ENCODE peak calls at places on chromosomes 4 and X, in four cellular contexts. Z is DMS53; W is CD4-positive, CD25-positive, alpha-beta regulatory T cell; E is T-cell. Q is an unnamed sample.
A peak's percentile ranks its signal among the peaks of the same experiment; 100 is the strongest.

GRCh38 chr4:82891728-82892466 is 944 bp upstream of the SEC31A start:
- DNase-seq in E (no peak), W (no peak), Z (peak; percentile 43), Q (no peak)

GRCh38 chr4:169583563-169583962 is 28.8 kb downstream of the NEK1 start:
- DNase-seq in W (no peak), E (no peak), Z (no peak), Q (no peak)

GRCh38 chr4:189917161-189917891 is 23.3 kb upstream of the FRG1 start:
- DNase-seq in W (no peak), E (no peak), Z (no peak), Q (no peak)

GRCh38 chrX:19334945-19335626 is 8.6 kb upstream of the PDHA1 start:
- DNase-seq in E (no peak), Z (peak; percentile 95), W (peak; percentile 75), Q (no peak)

GRCh38 chr4:113784497-113785254 is 23.1 kb upstream of the CAMK2D start:
- DNase-seq in W (no peak), E (no peak), Z (no peak), Q (no peak)

GRCh38 chr4:42083816-42084215 is 68.6 kb downstream of the BEND4 start:
- DNase-seq in Z (no peak), E (no peak), W (no peak), Q (no peak)

GRCh38 chr4:185846550-185847210 is 34.7 kb upstream of the SORBS2 start:
- DNase-seq in E (no peak), W (no peak), Z (no peak), Q (no peak)

GRCh38 chr4:87419578-87420249 is 2.7 kb upstream of the NUDT9 start:
- DNase-seq in W (no peak), E (no peak), Z (peak; percentile 58), Q (no peak)

GRCh38 chr4:2243682-2244380 is 1.9 kb upstream of the HAUS3 start:
- DNase-seq in E (no peak), W (no peak), Z (peak; percentile 52), Q (no peak)

GRCh38 chrX:85244411-85245210 is 820 bp downstream of the ZNF711 start:
- DNase-seq in Z (peak; percentile 59), E (no peak), W (peak; percentile 2), Q (peak; percentile 0)

GRCh38 chr4:56164921-56165320 is 216.2 kb downstream of the CEP135 start:
- DNase-seq in E (no peak), W (no peak), Z (no peak), Q (no peak)

GRCh38 chr4:76426272-76426671 is 5.3 kb upstream of the CCDC158 start:
- DNase-seq in E (no peak), Z (peak; percentile 20), W (no peak), Q (no peak)

GRCh38 chrX:149371984-149372383 is 133.1 kb downstream of the IDS start:
- DNase-seq in W (no peak), Z (no peak), E (no peak), Q (no peak)

GRCh38 chrX:149541521-149542047 is 772 bp downstream of the EOLA1 start:
- DNase-seq in E (no peak), Z (no peak), W (no peak), Q (no peak)

GRCh38 chr4:6134612-6135220 is 65.6 kb downstream of the JAKMIP1 start:
- DNase-seq in E (peak; percentile 5), W (peak; percentile 90), Z (peak; percentile 70), Q (peak; percentile 12)

GRCh38 chr4:124060261-124060918 is 652.1 kb downstream of the ANKRD50 start:
- DNase-seq in Z (peak; percentile 7), W (no peak), E (no peak), Q (no peak)

GRCh38 chr4:3829954-3830773 is 64.0 kb downstream of the ADRA2C start:
- DNase-seq in E (no peak), W (no peak), Z (no peak), Q (no peak)

GRCh38 chr4:74117024-74117534 is 18.1 kb upstream of the CXCL2 start:
- DNase-seq in W (no peak), Z (peak; percentile 94), E (no peak), Q (no peak)

GRCh38 chr4:52651993-52652672 is 7.0 kb downstream of the USP46 start:
- DNase-seq in E (no peak), W (peak; percentile 16), Z (no peak), Q (no peak)

Q was measured in T-helper 1 cell.